ENCODE peak calls at places on chromosomes 3 and 15, in seven cellular contexts. G is astrocyte of the cerebellum, H is AG04450, C is PC-9, P is A549, I is endothelial cell of umbilical vein, W is BJ. V is an unnamed sample.

GRCh38 chr3:138850151-138850550 is 15.4 kb upstream of the PIK3CB start:
- DNase-seq in P (no peak), C (no peak), W (no peak), I (peak; percentile 40), H (no peak), G (no peak), V (no peak)

GRCh38 chr3:49718419-49719213 is 868 bp downstream of the AMIGO3 start:
- DNase-seq in C (no peak), G (no peak), W (no peak), H (no peak), P (no peak), I (peak; percentile 28), V (no peak)

GRCh38 chr3:38627956-38628355 is 21.5 kb downstream of the SCN5A start:
- DNase-seq in G (no peak), C (no peak), P (peak; percentile 37), I (peak; percentile 32), H (no peak), W (no peak), V (no peak)

GRCh38 chr3:192928720-192929119 is 11.1 kb upstream of the MB21D2 start:
- DNase-seq in H (no peak), G (no peak), I (no peak), W (no peak), P (no peak), C (no peak), V (no peak)

GRCh38 chr3:194688207-194688711 is 2.6 kb downstream of the FAM43A start:
- DNase-seq in W (no peak), P (no peak), C (no peak), H (no peak), G (no peak), I (peak; percentile 37), V (no peak)

GRCh38 chr3:167228135-167228534 is 152.0 kb downstream of the ZBBX start:
- DNase-seq in W (no peak), P (no peak), G (peak; percentile 58), H (peak; percentile 2), C (no peak), I (no peak), V (peak; percentile 10)

GRCh38 chr15:90871716-90872480 is 3.5 kb downstream of the FURIN start:
- DNase-seq in H (no peak), I (peak; percentile 30), W (no peak), G (no peak), P (no peak), C (no peak), V (no peak)

GRCh38 chr3:143480306-143480852 is 360.8 kb downstream of the CHST2 start:
- DNase-seq in C (no peak), G (peak; percentile 29), P (no peak), I (peak; percentile 55), W (no peak), H (no peak), V (peak; percentile 92)

GRCh38 chr3:132232231-132232792 is 84.9 kb upstream of the ACP3 start:
- DNase-seq in G (no peak), C (no peak), H (no peak), I (no peak), P (no peak), W (no peak), V (no peak)

GRCh38 chr3:107382626-107383025 is 5.4 kb downstream of the CCDC54 start:
- DNase-seq in C (no peak), P (no peak), G (no peak), W (no peak), I (no peak), H (no peak), V (no peak)

GRCh38 chr3:140334530-140334929 is 343.3 kb upstream of the TRIM42 start:
- DNase-seq in C (no peak), H (no peak), I (no peak), W (no peak), P (no peak), G (no peak), V (peak; percentile 29)

GRCh38 chr15:31350771-31351170 is 24.1 kb downstream of the KLF13 start:
- DNase-seq in G (no peak), C (no peak), H (no peak), I (no peak), W (no peak), P (no peak), V (no peak)

GRCh38 chr3:193869221-193870201 is 266.4 kb upstream of the HES1 start:
- DNase-seq in W (peak; percentile 33), C (peak; percentile 84), H (peak; percentile 59), G (peak; percentile 69), I (peak; percentile 69), P (peak; percentile 58), V (peak; percentile 83)

GRCh38 chr15:22956257-22956979 is 23.8 kb downstream of the CYFIP1 start:
- DNase-seq in W (no peak), I (peak; percentile 84), C (no peak), H (no peak), G (no peak), P (no peak), V (no peak)

GRCh38 chr3:196774191-196774820 is 34.6 kb downstream of the PAK2 start:
- DNase-seq in W (peak; percentile 70), P (no peak), C (no peak), G (no peak), I (peak; percentile 67), H (no peak), V (no peak)

GRCh38 chr3:169811606-169812123 is 1.0 kb upstream of the LRRIQ4 start:
- DNase-seq in I (peak; percentile 45), C (peak; percentile 70), G (peak; percentile 19), P (no peak), W (peak; percentile 9), H (peak; percentile 62), V (peak; percentile 16)

GRCh38 chr3:169815590-169816150 is 3.0 kb upstream of the LRRC34 start:
- DNase-seq in G (no peak), P (no peak), W (no peak), I (no peak), C (no peak), H (no peak), V (no peak)

GRCh38 chr3:169812844-169813677 is at the start of the genes LRRC34 and LRRIQ4:
- DNase-seq in W (peak; percentile 19), C (peak; percentile 57), H (peak; percentile 23), G (no peak), P (no peak), I (peak; percentile 77), V (peak; percentile 50)

GRCh38 chr3:169812124-169812843 is 386 bp upstream of the LRRIQ4 start:
- DNase-seq in H (peak; percentile 11), G (peak; percentile 12), C (peak; percentile 57), I (peak; percentile 76), W (peak; percentile 20), P (no peak), V (no peak)

GRCh38 chr3:169813757-169814517 is 1.2 kb upstream of the LRRC34 start:
- DNase-seq in G (no peak), I (peak; percentile 28), W (no peak), C (peak; percentile 73), H (no peak), P (no peak), V (no peak)
- H3K4me3 ChIP-seq in G (no peak overlapping the region), I (peak overlapping the region; percentile 44), W (no peak overlapping the region), C (peak overlapping the region; percentile 61), H (no peak overlapping the region), P (peak overlapping the region; percentile 28), V (no peak overlapping the region)

DNA sequence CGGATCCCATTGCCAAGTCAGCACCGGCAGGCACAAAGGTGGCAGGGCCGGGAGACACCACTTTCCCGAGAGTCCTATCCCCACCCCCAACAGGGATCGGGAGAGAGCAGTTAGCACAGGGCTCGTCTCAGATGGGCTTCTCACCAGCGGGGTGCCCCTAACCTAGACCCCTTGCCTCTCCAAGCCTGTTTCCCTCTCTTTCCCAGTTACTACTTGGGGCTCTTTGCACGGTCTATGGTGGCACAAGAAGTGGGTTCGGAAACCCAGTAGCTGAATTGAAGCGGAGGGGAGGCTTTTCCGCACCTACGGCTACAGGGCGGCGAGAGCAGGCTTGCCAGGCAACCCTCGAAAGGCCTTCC is 383 bp upstream of the EFCC1 start:
- DNase-seq in G (no peak), P (no peak), H (no peak), I (peak; percentile 16), C (no peak), W (no peak), V (no peak)
- H3K4me3 ChIP-seq in G (peak overlapping the region; percentile 18), P (no peak overlapping the region), H (peak overlapping the region; percentile 44), I (peak overlapping the region; percentile 45), C (no peak overlapping the region), W (no peak overlapping the region), V (no peak overlapping the region)

DNA sequence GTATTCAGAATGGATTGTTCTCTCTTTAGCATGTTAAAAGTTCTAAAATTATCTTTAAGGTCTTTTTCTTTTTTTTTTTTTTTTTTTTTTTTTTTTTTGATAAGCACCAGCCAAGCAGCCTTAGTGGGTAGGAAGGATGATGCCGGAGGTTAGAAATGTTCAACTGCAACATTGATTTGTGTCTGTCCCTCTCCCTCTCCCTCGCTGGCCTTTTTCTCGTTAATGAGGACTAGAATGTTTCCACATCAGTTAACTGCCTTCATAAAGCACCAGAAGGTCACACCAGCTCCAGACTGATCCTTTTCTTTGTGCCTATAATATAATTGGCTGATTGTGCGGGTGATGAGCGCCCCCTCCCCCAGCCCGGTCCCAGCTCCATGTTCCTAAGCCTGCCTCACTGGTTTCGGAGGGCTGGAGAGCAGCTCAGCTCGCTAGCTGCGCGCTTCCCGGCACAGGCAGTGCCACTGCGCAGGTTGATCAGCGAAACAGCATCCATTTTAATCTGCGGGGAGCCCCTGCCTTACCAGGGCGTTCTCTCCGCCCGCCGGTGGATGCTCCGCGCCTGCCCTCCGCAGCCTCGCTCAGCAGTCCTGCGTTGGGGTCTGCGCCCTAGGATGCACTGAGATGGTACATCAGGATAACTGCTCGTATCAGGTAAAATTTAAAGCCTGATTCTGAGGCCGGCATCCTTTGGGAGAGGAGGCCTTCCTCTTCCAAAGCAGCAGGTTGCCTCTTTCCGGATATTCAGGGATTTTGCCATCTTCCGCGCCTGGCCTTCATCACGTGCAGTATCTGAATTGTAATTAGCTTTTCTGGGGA is 148.9 kb upstream of the IL12A start:
- DNase-seq in I (no peak), W (no peak), H (no peak), G (no peak), P (no peak), C (no peak), V (no peak)
- H3K4me3 ChIP-seq in I (no peak within 1 kb of the TSS), W (no peak within 1 kb of the TSS), H (no peak within 1 kb of the TSS), G (peak within 1 kb of the TSS; percentile 54), P (no peak within 1 kb of the TSS), C (no peak within 1 kb of the TSS), V (peak within 1 kb of the TSS; percentile 41)

GRCh38 chr3:10300087-10300486 is 7.3 kb upstream of the GHRL start:
- DNase-seq in H (no peak), W (no peak), C (no peak), G (no peak), P (no peak), I (no peak), V (no peak)

GRCh38 chr3:10299175-10299574 is 6.4 kb upstream of the GHRL start:
- DNase-seq in H (no peak), G (no peak), W (no peak), I (no peak), P (no peak), C (no peak), V (no peak)

GRCh38 chr3:10303105-10303504 is 10.4 kb upstream of the GHRL start:
- DNase-seq in G (no peak), C (no peak), H (no peak), P (no peak), I (no peak), W (no peak), V (no peak)

GRCh38 chr3:10303785-10304184 is 11.0 kb upstream of the GHRL start:
- DNase-seq in C (no peak), G (no peak), W (no peak), H (no peak), I (no peak), P (no peak), V (no peak)

DNA sequence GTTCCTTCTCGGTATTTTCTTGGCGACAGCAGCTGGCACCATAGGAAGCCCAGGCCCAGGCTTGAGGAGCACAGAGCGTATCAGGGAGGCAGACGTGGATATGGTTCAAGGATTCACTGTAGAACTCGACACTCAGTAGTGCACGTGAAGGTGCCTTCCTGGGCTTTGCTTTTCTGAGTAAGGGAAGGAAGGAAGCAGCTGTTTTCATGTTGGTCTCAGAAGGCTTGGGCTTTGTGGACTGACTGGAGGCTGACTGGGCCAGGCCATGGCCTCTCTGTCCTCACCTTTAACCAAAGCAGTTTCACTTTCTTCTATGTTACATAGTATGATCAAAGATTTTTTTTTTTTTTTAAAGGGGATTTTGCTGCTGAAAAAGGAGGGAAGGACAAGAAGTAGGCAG is 6.9 kb upstream of the GHRL start:
- DNase-seq in H (no peak), W (no peak), I (no peak), C (no peak), P (no peak), G (no peak), V (no peak)
- H3K4me3 ChIP-seq in H (no peak overlapping the region), W (no peak overlapping the region), I (no peak overlapping the region), C (no peak overlapping the region), P (no peak overlapping the region), G (no peak overlapping the region), V (no peak overlapping the region)

V was measured in kidney epithelial cell.